ENCODE peak calls at places on chromosomes 7 and 10, in eight cellular contexts. U, E, G, M, F, J, Z and T are unnamed samples.

GRCh38 chr7:7962851-7963250 is 5.7 kb upstream of the GLCCI1 start:
- DNase-seq in U (no peak), G (no peak), F (no peak), J (no peak), E (no peak), M (no peak), Z (no peak), T (no peak)

GRCh38 chr10:3432089-3432488 is 259.5 kb upstream of the PITRM1 start:
- DNase-seq in J (no peak), U (no peak), F (no peak), Z (no peak), E (no peak), G (no peak), M (no peak), T (no peak)

GRCh38 chr10:104614245-104614831 is 26.8 kb upstream of the SORCS3 start:
- DNase-seq in U (no peak), G (no peak), E (no peak), Z (peak; percentile 52), F (no peak), J (peak; percentile 15), M (no peak), T (no peak)

GRCh38 chr10:77264107-77264506 is 373.5 kb downstream of the KCNMA1 start:
- DNase-seq in J (no peak), E (no peak), M (no peak), U (no peak), G (no peak), Z (no peak), F (no peak), T (no peak)

GRCh38 chr10:124343351-124344265 is 75.1 kb downstream of the OAT start:
- DNase-seq in J (no peak), U (no peak), M (no peak), Z (no peak), G (no peak), F (no peak), E (no peak), T (no peak)

GRCh38 chr10:129971381-129972144 is 7.5 kb upstream of the EBF3 start:
- DNase-seq in Z (peak; percentile 96), J (no peak), M (peak; percentile 66), E (peak; percentile 82), G (peak; percentile 60), F (no peak), U (peak; percentile 58), T (peak; percentile 45)

GRCh38 chr7:105978035-105978434 is 15.0 kb downstream of the CDHR3 start:
- DNase-seq in M (no peak), Z (no peak), E (no peak), J (no peak), F (no peak), U (no peak), G (no peak), T (peak; percentile 69)

GRCh38 chr7:40101201-40101600 is 33.2 kb downstream of the MPLKIP start:
- DNase-seq in F (no peak), M (no peak), U (no peak), G (no peak), Z (no peak), E (no peak), J (no peak), T (no peak)

GRCh38 chr7:104857458-104858425 is 156.3 kb upstream of the KMT2E start:
- DNase-seq in Z (no peak), J (peak; percentile 32), E (no peak), U (no peak), M (no peak), G (no peak), F (no peak), T (no peak)

GRCh38 chr7:149799397-149800168 is 26.2 kb upstream of the ZNF467 start:
- DNase-seq in E (no peak), U (peak; percentile 56), F (no peak), Z (peak; percentile 75), G (no peak), M (no peak), J (peak; percentile 69), T (peak; percentile 35)

GRCh38 chr7:159125104-159125943 is 19.3 kb downstream of the VIPR2 start:
- DNase-seq in U (peak; percentile 5), F (no peak), Z (no peak), E (peak; percentile 12), M (no peak), J (no peak), G (peak; percentile 6), T (no peak)
- H3K9me3 ChIP-seq in U (no peaks in the 10 kb centered on the region), F (no peaks in the 10 kb centered on the region), Z (no peaks in the 10 kb centered on the region), E (no peaks in the 10 kb centered on the region), M (no peaks in the 10 kb centered on the region), J (no peaks in the 10 kb centered on the region), G (no peaks in the 10 kb centered on the region), T (no peaks in the 10 kb centered on the region)

GRCh38 chr7:91567111-91568012 is 303.1 kb downstream of the FZD1 start:
- DNase-seq in M (no peak), Z (no peak), E (no peak), U (no peak), F (no peak), G (no peak), J (no peak), T (no peak)
- H3K27me3 ChIP-seq in M (no peaks in the 10 kb centered on the region), Z (no peaks in the 10 kb centered on the region), E (no peaks in the 10 kb centered on the region), U (no peaks in the 10 kb centered on the region), F (no peaks in the 10 kb centered on the region), G (no peaks in the 10 kb centered on the region), J (no peaks in the 10 kb centered on the region), T (no peaks in the 10 kb centered on the region)

DNA sequence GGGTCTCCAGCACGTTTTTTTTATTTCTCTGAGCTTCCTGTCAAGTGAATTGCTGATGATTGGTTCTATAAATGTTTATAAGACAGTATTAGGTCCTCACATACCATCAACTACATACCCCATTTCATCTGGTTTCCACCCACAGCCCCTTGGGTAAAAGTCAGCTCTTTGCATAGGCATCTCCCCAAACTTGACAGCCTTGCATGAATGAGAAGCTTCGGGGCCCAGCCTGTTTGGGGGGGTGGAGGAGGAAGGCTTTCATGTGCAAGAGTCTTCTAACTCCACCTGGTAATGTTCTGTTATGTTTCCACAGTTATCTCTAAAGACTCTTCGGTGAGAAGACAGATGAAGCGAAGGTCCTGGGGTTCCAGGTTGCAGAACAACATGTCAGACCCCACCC is 75.4 kb downstream of the SCRN1 start:
- DNase-seq in E (no peak), J (no peak), U (no peak), G (no peak), M (no peak), F (no peak), Z (no peak), T (no peak)
- H3K9me3 ChIP-seq in E (no peaks in the 10 kb centered on the region), J (no peaks in the 10 kb centered on the region), U (no peaks in the 10 kb centered on the region), G (no peaks in the 10 kb centered on the region), M (no peaks in the 10 kb centered on the region), F (no peaks in the 10 kb centered on the region), Z (no peaks in the 10 kb centered on the region), T (no peaks in the 10 kb centered on the region)

DNA sequence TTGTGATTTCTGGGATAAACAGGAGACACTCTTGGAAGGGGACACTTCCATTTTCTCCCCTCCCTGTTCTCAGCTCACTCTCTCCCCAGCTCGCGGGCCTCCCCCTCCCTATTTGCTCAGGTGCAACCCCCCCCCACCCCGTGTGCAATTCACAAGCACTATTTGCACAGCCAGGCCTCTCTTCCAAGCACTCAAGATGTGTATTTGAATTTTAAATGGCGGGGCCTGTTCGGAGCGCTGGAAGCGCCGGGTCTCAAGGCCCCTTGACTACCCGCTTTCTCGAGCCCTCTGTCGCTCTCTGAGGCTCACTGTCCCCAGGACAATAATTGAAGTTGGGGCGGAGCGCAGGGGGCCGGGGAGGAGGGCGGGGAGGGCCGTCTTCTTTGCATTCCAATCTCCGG is 7.8 kb downstream of the SHH start:
- DNase-seq in G (no peak), Z (peak; percentile 67), J (no peak), M (no peak), F (no peak), E (no peak), U (no peak), T (peak; percentile 47)
- H3K27me3 ChIP-seq in G (peaks cover 39% of the 10 kb centered on the region), Z (peaks cover 93% of the 10 kb centered on the region), J (no peaks in the 10 kb centered on the region), M (peaks cover 90% of the 10 kb centered on the region), F (peaks cover 16% of the 10 kb centered on the region), E (peaks cover 3% of the 10 kb centered on the region), U (peaks cover 22% of the 10 kb centered on the region), T (no peaks in the 10 kb centered on the region)

DNA sequence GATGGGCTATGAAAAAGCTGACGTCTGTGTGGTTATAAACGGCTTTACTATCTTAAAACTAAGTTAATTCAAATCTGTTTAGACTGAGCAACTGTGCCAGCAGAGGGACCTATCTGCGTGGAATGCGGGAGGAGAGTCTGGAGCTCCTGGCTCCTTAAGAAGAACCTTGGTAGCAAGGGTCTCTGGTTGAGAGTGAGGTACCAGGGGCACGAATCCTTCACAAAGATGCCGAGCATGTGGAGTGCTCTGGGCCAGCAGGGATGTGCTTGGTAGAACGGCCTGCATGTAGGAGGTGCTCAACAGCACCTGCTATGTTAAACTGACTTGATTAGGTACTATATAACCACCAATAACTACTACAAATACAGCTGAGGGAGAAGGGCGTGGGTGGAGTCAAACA is 102.6 kb downstream of the VIPR2 start:
- DNase-seq in U (no peak), M (peak; percentile 22), Z (no peak), J (no peak), F (peak; percentile 55), E (no peak), G (no peak), T (no peak)
- H3K9me3 ChIP-seq in U (no peaks in the 10 kb centered on the region), M (no peaks in the 10 kb centered on the region), Z (no peaks in the 10 kb centered on the region), J (no peaks in the 10 kb centered on the region), F (no peaks in the 10 kb centered on the region), E (no peaks in the 10 kb centered on the region), G (no peaks in the 10 kb centered on the region), T (no peaks in the 10 kb centered on the region)

DNA sequence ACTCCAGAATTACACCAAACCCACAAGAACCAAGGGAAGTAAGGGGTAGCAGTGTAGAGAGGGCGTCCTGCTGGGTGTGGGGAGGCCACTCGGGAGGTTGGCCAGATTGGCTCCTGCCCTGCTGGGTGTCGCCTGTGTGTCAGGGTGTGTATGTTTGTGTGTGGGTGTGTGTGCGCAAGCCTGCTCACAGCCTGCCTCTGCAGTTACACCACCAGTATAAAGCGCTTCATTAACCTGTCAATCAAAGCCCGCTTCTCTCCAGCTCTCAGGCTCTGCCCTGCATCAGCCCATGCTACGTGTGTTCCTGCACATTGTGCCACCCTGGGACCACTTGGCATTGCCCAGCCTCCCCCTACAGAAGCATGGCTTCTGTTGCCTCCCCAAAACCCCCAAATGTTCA is 83.3 kb upstream of the PAX2 start:
- DNase-seq in E (no peak), U (no peak), M (no peak), J (no peak), G (no peak), F (no peak), Z (no peak), T (no peak)
- H3K27me3 ChIP-seq in E (no peaks in the 10 kb centered on the region), U (peaks cover 34% of the 10 kb centered on the region), M (peaks cover 55% of the 10 kb centered on the region), J (no peaks in the 10 kb centered on the region), G (peaks cover 44% of the 10 kb centered on the region), F (peaks cover 20% of the 10 kb centered on the region), Z (peaks cover 43% of the 10 kb centered on the region), T (peaks cover 3% of the 10 kb centered on the region)

GRCh38 chr7:99531354-99531765 is 20.6 kb downstream of the FAM200A start:
- DNase-seq in Z (no peak), F (no peak), E (no peak), M (no peak), U (no peak), G (no peak), J (no peak), T (no peak)
- H3K9me3 ChIP-seq in Z (peaks cover 27% of the 10 kb centered on the region), F (peaks cover 19% of the 10 kb centered on the region), E (peaks cover 60% of the 10 kb centered on the region), M (peaks cover 21% of the 10 kb centered on the region), U (no peaks in the 10 kb centered on the region), G (peaks cover 24% of the 10 kb centered on the region), J (peaks cover 15% of the 10 kb centered on the region), T (peaks cover 27% of the 10 kb centered on the region)